ENCODE peak calls at places on chromosomes 7 and 10, in five cellular contexts. One of them, this sample, is unnamed.
A peak's percentile ranks its signal among the peaks of the same experiment; 100 is the strongest.

GRCh38 chr10:79034271-79034876 is 34.4 kb upstream of the ZMIZ1 start:
- DNase-seq in putamen: no peak
- DNase-seq in activated T-helper 1 cell treated with anti-CD3 and anti-CD28 coated beads, Interleukin-2, amount 50 U/mL, for 16 hours: no peak
- DNase-seq in epithelial cell of esophagus: no peak
- DNase-seq in effector memory CD8-positive, alpha-beta T cell: no peak
- DNase-seq in this sample: no peak

GRCh38 chr10:1615186-1615954 is 122.0 kb downstream of the ADARB2 start:
- DNase-seq in putamen: no peak
- DNase-seq in activated T-helper 1 cell treated with anti-CD3 and anti-CD28 coated beads, Interleukin-2, amount 50 U/mL, for 16 hours: no peak
- DNase-seq in epithelial cell of esophagus: no peak
- DNase-seq in effector memory CD8-positive, alpha-beta T cell: no peak
- DNase-seq in this sample: no peak

GRCh38 chr10:119225288-119225687 is 17.9 kb downstream of the GRK5 start:
- DNase-seq in putamen: no peak
- DNase-seq in activated T-helper 1 cell treated with anti-CD3 and anti-CD28 coated beads, Interleukin-2, amount 50 U/mL, for 16 hours: no peak
- DNase-seq in epithelial cell of esophagus: no peak
- DNase-seq in effector memory CD8-positive, alpha-beta T cell: no peak
- DNase-seq in this sample: no peak

GRCh38 chr10:28179490-28180099 is 123.3 kb downstream of the MPP7 start:
- DNase-seq in putamen: peak; percentile 21
- DNase-seq in activated T-helper 1 cell treated with anti-CD3 and anti-CD28 coated beads, Interleukin-2, amount 50 U/mL, for 16 hours: no peak
- DNase-seq in epithelial cell of esophagus: peak; percentile 61
- DNase-seq in effector memory CD8-positive, alpha-beta T cell: peak; percentile 37
- DNase-seq in this sample: peak; percentile 43

GRCh38 chr10:6840093-6840763 is 260.2 kb upstream of the PRKCQ start:
- DNase-seq in putamen: no peak
- DNase-seq in activated T-helper 1 cell treated with anti-CD3 and anti-CD28 coated beads, Interleukin-2, amount 50 U/mL, for 16 hours: no peak
- DNase-seq in epithelial cell of esophagus: no peak
- DNase-seq in effector memory CD8-positive, alpha-beta T cell: no peak
- DNase-seq in this sample: no peak

GRCh38 chr10:116891208-116891607 is 41.9 kb downstream of the ENO4 start:
- DNase-seq in putamen: peak; percentile 32
- DNase-seq in activated T-helper 1 cell treated with anti-CD3 and anti-CD28 coated beads, Interleukin-2, amount 50 U/mL, for 16 hours: no peak
- DNase-seq in epithelial cell of esophagus: peak; percentile 76
- DNase-seq in effector memory CD8-positive, alpha-beta T cell: no peak
- DNase-seq in this sample: peak; percentile 71

GRCh38 chr7:100515072-100515532 is 23.9 kb upstream of the AGFG2 start:
- DNase-seq in putamen: no peak
- DNase-seq in activated T-helper 1 cell treated with anti-CD3 and anti-CD28 coated beads, Interleukin-2, amount 50 U/mL, for 16 hours: no peak
- DNase-seq in epithelial cell of esophagus: peak; percentile 46
- DNase-seq in effector memory CD8-positive, alpha-beta T cell: no peak
- DNase-seq in this sample: no peak

GRCh38 chr7:158372400-158373302 is 215.0 kb downstream of the PTPRN2 start:
- DNase-seq in putamen: no peak
- DNase-seq in activated T-helper 1 cell treated with anti-CD3 and anti-CD28 coated beads, Interleukin-2, amount 50 U/mL, for 16 hours: no peak
- DNase-seq in epithelial cell of esophagus: no peak
- DNase-seq in effector memory CD8-positive, alpha-beta T cell: no peak
- DNase-seq in this sample: no peak

GRCh38 chr10:103890194-103890658 is 27.8 kb downstream of the STN1 start:
- DNase-seq in putamen: no peak
- DNase-seq in activated T-helper 1 cell treated with anti-CD3 and anti-CD28 coated beads, Interleukin-2, amount 50 U/mL, for 16 hours: no peak
- DNase-seq in epithelial cell of esophagus: peak; percentile 96
- DNase-seq in effector memory CD8-positive, alpha-beta T cell: no peak
- DNase-seq in this sample: no peak

GRCh38 chr10:105068497-105068896 is 427.4 kb downstream of the SORCS3 start:
- DNase-seq in putamen: no peak
- DNase-seq in activated T-helper 1 cell treated with anti-CD3 and anti-CD28 coated beads, Interleukin-2, amount 50 U/mL, for 16 hours: no peak
- DNase-seq in epithelial cell of esophagus: peak; percentile 10
- DNase-seq in effector memory CD8-positive, alpha-beta T cell: no peak
- DNase-seq in this sample: no peak

GRCh38 chr7:131627589-131628212 is 71.3 kb upstream of the PODXL start:
- DNase-seq in putamen: no peak
- DNase-seq in activated T-helper 1 cell treated with anti-CD3 and anti-CD28 coated beads, Interleukin-2, amount 50 U/mL, for 16 hours: no peak
- DNase-seq in epithelial cell of esophagus: no peak
- DNase-seq in effector memory CD8-positive, alpha-beta T cell: no peak
- DNase-seq in this sample: no peak

GRCh38 chr10:107083388-107084009 is 81.0 kb downstream of the SORCS1 start:
- DNase-seq in putamen: no peak
- DNase-seq in activated T-helper 1 cell treated with anti-CD3 and anti-CD28 coated beads, Interleukin-2, amount 50 U/mL, for 16 hours: no peak
- DNase-seq in epithelial cell of esophagus: no peak
- DNase-seq in effector memory CD8-positive, alpha-beta T cell: no peak
- DNase-seq in this sample: no peak

GRCh38 chr7:8783229-8783628 is 349.8 kb downstream of the NXPH1 start:
- DNase-seq in putamen: no peak
- DNase-seq in activated T-helper 1 cell treated with anti-CD3 and anti-CD28 coated beads, Interleukin-2, amount 50 U/mL, for 16 hours: no peak
- DNase-seq in epithelial cell of esophagus: no peak
- DNase-seq in effector memory CD8-positive, alpha-beta T cell: no peak
- DNase-seq in this sample: no peak

GRCh38 chr7:131522325-131522920 is 34.0 kb downstream of the PODXL start:
- DNase-seq in putamen: no peak
- DNase-seq in activated T-helper 1 cell treated with anti-CD3 and anti-CD28 coated beads, Interleukin-2, amount 50 U/mL, for 16 hours: no peak
- DNase-seq in epithelial cell of esophagus: no peak
- DNase-seq in effector memory CD8-positive, alpha-beta T cell: no peak
- DNase-seq in this sample: no peak

GRCh38 chr10:124896751-124897150 is 45.2 kb upstream of the ZRANB1 start:
- DNase-seq in putamen: no peak
- DNase-seq in activated T-helper 1 cell treated with anti-CD3 and anti-CD28 coated beads, Interleukin-2, amount 50 U/mL, for 16 hours: no peak
- DNase-seq in epithelial cell of esophagus: no peak
- DNase-seq in effector memory CD8-positive, alpha-beta T cell: no peak
- DNase-seq in this sample: no peak

GRCh38 chr7:157560710-157561522 is 224.1 kb downstream of the DNAJB6 start:
- DNase-seq in putamen: no peak
- DNase-seq in activated T-helper 1 cell treated with anti-CD3 and anti-CD28 coated beads, Interleukin-2, amount 50 U/mL, for 16 hours: no peak
- DNase-seq in epithelial cell of esophagus: no peak
- DNase-seq in effector memory CD8-positive, alpha-beta T cell: no peak
- DNase-seq in this sample: no peak

GRCh38 chr10:119502214-119502613 is 40.3 kb downstream of the RGS10 start:
- DNase-seq in putamen: no peak
- DNase-seq in activated T-helper 1 cell treated with anti-CD3 and anti-CD28 coated beads, Interleukin-2, amount 50 U/mL, for 16 hours: peak; percentile 77
- DNase-seq in epithelial cell of esophagus: no peak
- DNase-seq in effector memory CD8-positive, alpha-beta T cell: peak; percentile 66
- DNase-seq in this sample: no peak

GRCh38 chr10:120542591-120542990 is 85.6 kb downstream of the PLPP4 start:
- DNase-seq in putamen: no peak
- DNase-seq in activated T-helper 1 cell treated with anti-CD3 and anti-CD28 coated beads, Interleukin-2, amount 50 U/mL, for 16 hours: no peak
- DNase-seq in epithelial cell of esophagus: no peak
- DNase-seq in effector memory CD8-positive, alpha-beta T cell: no peak
- DNase-seq in this sample: no peak

GRCh38 chr10:30459283-30459682 is 25.3 kb downstream of the MAP3K8 start:
- DNase-seq in putamen: peak; percentile 35
- DNase-seq in activated T-helper 1 cell treated with anti-CD3 and anti-CD28 coated beads, Interleukin-2, amount 50 U/mL, for 16 hours: no peak
- DNase-seq in epithelial cell of esophagus: no peak
- DNase-seq in effector memory CD8-positive, alpha-beta T cell: no peak
- DNase-seq in this sample: no peak

GRCh38 chr7:111833461-111833860 is 271.2 kb upstream of the IMMP2L start:
- DNase-seq in putamen: no peak
- DNase-seq in activated T-helper 1 cell treated with anti-CD3 and anti-CD28 coated beads, Interleukin-2, amount 50 U/mL, for 16 hours: no peak
- DNase-seq in epithelial cell of esophagus: peak; percentile 45
- DNase-seq in effector memory CD8-positive, alpha-beta T cell: no peak
- DNase-seq in this sample: no peak

GRCh38 chr10:90587081-90587491 is 270.8 kb downstream of the HTR7 start:
- DNase-seq in putamen: no peak
- DNase-seq in activated T-helper 1 cell treated with anti-CD3 and anti-CD28 coated beads, Interleukin-2, amount 50 U/mL, for 16 hours: no peak
- DNase-seq in epithelial cell of esophagus: peak; percentile 57
- DNase-seq in effector memory CD8-positive, alpha-beta T cell: no peak
- DNase-seq in this sample: peak; percentile 55

GRCh38 chr7:80935971-80936370 is 17.1 kb upstream of the SEMA3C start:
- DNase-seq in putamen: no peak
- DNase-seq in activated T-helper 1 cell treated with anti-CD3 and anti-CD28 coated beads, Interleukin-2, amount 50 U/mL, for 16 hours: no peak
- DNase-seq in epithelial cell of esophagus: no peak
- DNase-seq in effector memory CD8-positive, alpha-beta T cell: no peak
- DNase-seq in this sample: no peak

GRCh38 chr7:106012935-106013439 is 49.9 kb downstream of the CDHR3 start:
- DNase-seq in putamen: no peak
- DNase-seq in activated T-helper 1 cell treated with anti-CD3 and anti-CD28 coated beads, Interleukin-2, amount 50 U/mL, for 16 hours: no peak
- DNase-seq in epithelial cell of esophagus: no peak
- DNase-seq in effector memory CD8-positive, alpha-beta T cell: no peak
- DNase-seq in this sample: peak; percentile 48

GRCh38 chr7:39252916-39253315 is 275.2 kb downstream of the POU6F2 start:
- DNase-seq in putamen: no peak
- DNase-seq in activated T-helper 1 cell treated with anti-CD3 and anti-CD28 coated beads, Interleukin-2, amount 50 U/mL, for 16 hours: no peak
- DNase-seq in epithelial cell of esophagus: no peak
- DNase-seq in effector memory CD8-positive, alpha-beta T cell: no peak
- DNase-seq in this sample: peak; percentile 97

GRCh38 chr7:73382938-73383503 is 50.6 kb upstream of the FZD9 start:
- DNase-seq in putamen: no peak
- DNase-seq in activated T-helper 1 cell treated with anti-CD3 and anti-CD28 coated beads, Interleukin-2, amount 50 U/mL, for 16 hours: no peak
- DNase-seq in epithelial cell of esophagus: no peak
- DNase-seq in effector memory CD8-positive, alpha-beta T cell: no peak
- DNase-seq in this sample: no peak

GRCh38 chr7:13879994-13880686 is 109.3 kb downstream of the ETV1 start:
- DNase-seq in putamen: no peak
- DNase-seq in activated T-helper 1 cell treated with anti-CD3 and anti-CD28 coated beads, Interleukin-2, amount 50 U/mL, for 16 hours: no peak
- DNase-seq in epithelial cell of esophagus: peak; percentile 85
- DNase-seq in effector memory CD8-positive, alpha-beta T cell: no peak
- DNase-seq in this sample: peak; percentile 1

GRCh38 chr7:88337556-88337955 is 30.9 kb upstream of the STEAP4 start:
- DNase-seq in putamen: no peak
- DNase-seq in activated T-helper 1 cell treated with anti-CD3 and anti-CD28 coated beads, Interleukin-2, amount 50 U/mL, for 16 hours: no peak
- DNase-seq in epithelial cell of esophagus: peak; percentile 75
- DNase-seq in effector memory CD8-positive, alpha-beta T cell: no peak
- DNase-seq in this sample: peak; percentile 33

GRCh38 chr10:103144086-103144485 is 49.0 kb downstream of the NT5C2 start:
- DNase-seq in putamen: no peak
- DNase-seq in activated T-helper 1 cell treated with anti-CD3 and anti-CD28 coated beads, Interleukin-2, amount 50 U/mL, for 16 hours: no peak
- DNase-seq in epithelial cell of esophagus: no peak
- DNase-seq in effector memory CD8-positive, alpha-beta T cell: no peak
- DNase-seq in this sample: no peak

GRCh38 chr7:48426966-48427555 is 255.8 kb downstream of the ABCA13 start:
- DNase-seq in putamen: no peak
- DNase-seq in activated T-helper 1 cell treated with anti-CD3 and anti-CD28 coated beads, Interleukin-2, amount 50 U/mL, for 16 hours: no peak
- DNase-seq in epithelial cell of esophagus: peak; percentile 80
- DNase-seq in effector memory CD8-positive, alpha-beta T cell: no peak
- DNase-seq in this sample: peak; percentile 71

GRCh38 chr7:80324032-80324431 is 187.8 kb downstream of the GNAT3 start:
- DNase-seq in putamen: no peak
- DNase-seq in activated T-helper 1 cell treated with anti-CD3 and anti-CD28 coated beads, Interleukin-2, amount 50 U/mL, for 16 hours: no peak
- DNase-seq in epithelial cell of esophagus: peak; percentile 93
- DNase-seq in effector memory CD8-positive, alpha-beta T cell: no peak
- DNase-seq in this sample: peak; percentile 59

GRCh38 chr7:157993406-157994105 is 594.1 kb downstream of the PTPRN2 start:
- DNase-seq in putamen: no peak
- DNase-seq in activated T-helper 1 cell treated with anti-CD3 and anti-CD28 coated beads, Interleukin-2, amount 50 U/mL, for 16 hours: no peak
- DNase-seq in epithelial cell of esophagus: no peak
- DNase-seq in effector memory CD8-positive, alpha-beta T cell: no peak
- DNase-seq in this sample: no peak

GRCh38 chr7:146791344-146792300 is 675.0 kb downstream of the CNTNAP2 start:
- DNase-seq in putamen: peak; percentile 52
- DNase-seq in activated T-helper 1 cell treated with anti-CD3 and anti-CD28 coated beads, Interleukin-2, amount 50 U/mL, for 16 hours: no peak
- DNase-seq in epithelial cell of esophagus: no peak
- DNase-seq in effector memory CD8-positive, alpha-beta T cell: no peak
- DNase-seq in this sample: no peak

GRCh38 chr10:69316313-69317059 is 38.2 kb downstream of the HK1 start:
- DNase-seq in putamen: no peak
- DNase-seq in activated T-helper 1 cell treated with anti-CD3 and anti-CD28 coated beads, Interleukin-2, amount 50 U/mL, for 16 hours: no peak
- DNase-seq in epithelial cell of esophagus: peak; percentile 62
- DNase-seq in effector memory CD8-positive, alpha-beta T cell: no peak
- DNase-seq in this sample: no peak